ENCODE peak calls at places on chromosome 5, in seven cellular contexts. T is NCI-H2081, F is activated B cell treated with CpG ODN at 0.5 μM for 24 hours, V is posterior vena cava, J is Right ventricle myocardium superior, C is EH, Y is ELR. I is an unnamed sample.

GRCh38 chr5:173294673-173295320 is 33.4 kb downstream of the STC2 start:
- DNase-seq in T (no peak), F (no peak), V (no peak), J (no peak), C (no peak), Y (no peak), I (no peak)

GRCh38 chr5:150295172-150295611 is 5.6 kb upstream of the CAMK2A start:
- DNase-seq in T (no peak), F (no peak), V (peak), J (no peak), C (peak), Y (peak), I (no peak)

GRCh38 chr5:54703091-54703490 is 185.5 kb downstream of the SNX18 start:
- DNase-seq in T (no peak), F (no peak), V (peak), J (peak), C (peak), Y (peak), I (no peak)

GRCh38 chr5:36090033-36090432 is 23.4 kb upstream of the UGT3A2 start:
- DNase-seq in T (peak), F (no peak), V (no peak), J (no peak), C (peak), Y (peak), I (peak)

GRCh38 chr5:67900515-67900914 is 315.0 kb upstream of the PIK3R1 start:
- DNase-seq in T (no peak), F (no peak), V (no peak), J (no peak), C (peak), Y (no peak), I (no peak)

GRCh38 chr5:67047180-67047579 is 149.4 kb downstream of the CD180 start:
- DNase-seq in T (no peak), F (no peak), V (no peak), J (peak), C (no peak), Y (no peak), I (no peak)

GRCh38 chr5:68376931-68377330 is 161.4 kb downstream of the PIK3R1 start:
- DNase-seq in T (no peak), F (no peak), V (no peak), J (no peak), C (no peak), Y (no peak), I (no peak)

GRCh38 chr5:72224946-72225427 is 95.1 kb downstream of the MRPS27 start:
- DNase-seq in T (no peak), F (no peak), V (no peak), J (no peak), C (peak), Y (no peak), I (no peak)

GRCh38 chr5:60497706-60498500 is 202.1 kb downstream of the DEPDC1B start:
- DNase-seq in T (no peak), F (no peak), V (no peak), J (no peak), C (no peak), Y (peak), I (no peak)

GRCh38 chr5:74140409-74140808 is 500.1 kb downstream of the ENC1 start:
- DNase-seq in T (no peak), F (no peak), V (no peak), J (no peak), C (peak), Y (no peak), I (no peak)

GRCh38 chr5:123125953-123126352 is 36.9 kb downstream of the PRDM6 start:
- DNase-seq in T (no peak), F (no peak), V (no peak), J (no peak), C (peak), Y (peak), I (no peak)

GRCh38 chr5:30866142-30866541 is 327.3 kb upstream of the CDH6 start:
- DNase-seq in T (no peak), F (no peak), V (no peak), J (no peak), C (no peak), Y (no peak), I (no peak)

GRCh38 chr5:57166250-57166649 is 7.6 kb upstream of the GPBP1 start:
- DNase-seq in T (no peak), F (no peak), V (no peak), J (no peak), C (peak), Y (no peak), I (no peak)

GRCh38 chr5:31851290-31851689 is 212.4 kb downstream of the PDZD2 start:
- DNase-seq in T (no peak), F (no peak), V (no peak), J (no peak), C (no peak), Y (no peak), I (no peak)

GRCh38 chr5:107812570-107813141 is 141.9 kb upstream of the EFNA5 start:
- DNase-seq in T (no peak), F (no peak), V (no peak), J (peak), C (peak), Y (peak), I (no peak)

GRCh38 chr5:181052928-181053759 is 13.1 kb downstream of the BTNL9 start:
- DNase-seq in T (no peak), F (peak), V (no peak), J (no peak), C (no peak), Y (no peak), I (peak)

GRCh38 chr5:131952286-131952857 is 6.9 kb upstream of the MEIKIN start:
- DNase-seq in T (peak), F (no peak), V (no peak), J (no peak), C (peak), Y (no peak), I (no peak)

GRCh38 chr5:78699565-78700143 is 51.1 kb upstream of the LHFPL2 start:
- DNase-seq in T (no peak), F (no peak), V (peak), J (no peak), C (peak), Y (peak), I (no peak)

GRCh38 chr5:14439087-14439841 is 142.3 kb upstream of the OTULINL start:
- DNase-seq in T (peak), F (no peak), V (no peak), J (no peak), C (peak), Y (peak), I (no peak)

GRCh38 chr5:116696356-116696755 is 121.7 kb upstream of the SEMA6A start:
- DNase-seq in T (no peak), F (no peak), V (no peak), J (no peak), C (no peak), Y (no peak), I (no peak)

GRCh38 chr5:133155326-133155969 is 103.6 kb downstream of the HSPA4 start:
- DNase-seq in T (no peak), F (no peak), V (no peak), J (no peak), C (no peak), Y (no peak), I (no peak)

GRCh38 chr5:65262590-65263189 is 219.0 kb downstream of the ADAMTS6 start:
- DNase-seq in T (no peak), F (no peak), V (no peak), J (peak), C (peak), Y (peak), I (no peak)

GRCh38 chr5:82150562-82150961 is 127.6 kb downstream of the RPS23 start:
- DNase-seq in T (no peak), F (no peak), V (no peak), J (no peak), C (no peak), Y (peak), I (no peak)

GRCh38 chr5:94249430-94249829 is 369.0 kb downstream of the KIAA0825 start:
- DNase-seq in T (no peak), F (no peak), V (no peak), J (no peak), C (no peak), Y (no peak), I (no peak)

GRCh38 chr5:36705055-36705454 is 98.6 kb downstream of the SLC1A3 start:
- DNase-seq in T (no peak), F (no peak), V (no peak), J (no peak), C (no peak), Y (no peak), I (no peak)

GRCh38 chr5:143434261-143435206 is 31.0 kb upstream of the NR3C1 start:
- DNase-seq in T (no peak), F (peak), V (no peak), J (no peak), C (peak), Y (no peak), I (no peak)

GRCh38 chr5:154714271-154714986 is 40.7 kb upstream of the LARP1 start:
- DNase-seq in T (no peak), F (no peak), V (no peak), J (no peak), C (peak), Y (peak), I (no peak)

GRCh38 chr5:14685757-14686156 is 21.2 kb downstream of the OTULIN start:
- DNase-seq in T (peak), F (peak), V (no peak), J (no peak), C (peak), Y (peak), I (peak)

GRCh38 chr5:157484768-157485167 is 24.8 kb downstream of the NIPAL4 start:
- DNase-seq in T (no peak), F (no peak), V (no peak), J (peak), C (peak), Y (no peak), I (no peak)

GRCh38 chr5:170986598-170986997 is 124.8 kb downstream of the RANBP17 start:
- DNase-seq in T (peak), F (no peak), V (no peak), J (no peak), C (peak), Y (peak), I (no peak)

GRCh38 chr5:115098041-115098702 is 71.5 kb downstream of the TRIM36 start:
- DNase-seq in T (peak), F (no peak), V (no peak), J (no peak), C (peak), Y (peak), I (no peak)

GRCh38 chr5:56900395-56900794 is 9.0 kb upstream of the SETD9 start:
- DNase-seq in T (no peak), F (no peak), V (no peak), J (no peak), C (peak), Y (peak), I (no peak)

GRCh38 chr5:139638090-139638735 is 9.9 kb upstream of the CXXC5 start:
- DNase-seq in T (peak), F (peak), V (peak), J (peak), C (peak), Y (peak), I (peak)

GRCh38 chr5:65101706-65102105 is 333.0 kb downstream of the CWC27 start:
- DNase-seq in T (no peak), F (no peak), V (no peak), J (no peak), C (no peak), Y (no peak), I (no peak)